ENCODE peak calls at places on chromosomes 7 and 10, in six cellular contexts. T, X, R, C, I and Q are unnamed samples. For H3K4me1, the result is how much of the 10 kb centered on the place peaks cover.

GRCh38 chr10:15106352-15107013 is 9.3 kb downstream of the RPP38 start:
- DNase-seq in T (peak), X (peak), R (peak), C (peak), I (no peak), Q (peak)

GRCh38 chr7:141220263-141220662 is 146.4 kb downstream of the TMEM178B start:
- DNase-seq in T (no peak), X (no peak), R (no peak), C (no peak), I (no peak), Q (peak)

GRCh38 chr7:2441430-2442058 is 34.7 kb downstream of the GRIFIN start:
- DNase-seq in T (no peak), X (no peak), R (no peak), C (no peak), I (no peak), Q (no peak)

GRCh38 chr10:132248455-132249231 is 59.1 kb downstream of the STK32C start:
- DNase-seq in T (peak), X (peak), R (no peak), C (peak), I (no peak), Q (peak)

GRCh38 chr10:86367339-86367951 is 850 bp upstream of the GRID1 start:
- DNase-seq in T (peak), X (no peak), R (no peak), C (no peak), I (peak), Q (peak)

GRCh38 chr10:114635101-114635500 is 23.0 kb downstream of the ABLIM1 start:
- DNase-seq in T (no peak), X (no peak), R (no peak), C (no peak), I (no peak), Q (no peak)

GRCh38 chr10:3946234-3947229 is 161.5 kb upstream of the KLF6 start:
- DNase-seq in T (no peak), X (no peak), R (peak), C (no peak), I (no peak), Q (no peak)

GRCh38 chr7:114160925-114161324 is 242.1 kb upstream of the PPP1R3A start:
- DNase-seq in T (no peak), X (no peak), R (no peak), C (no peak), I (no peak), Q (no peak)

GRCh38 chr7:101237206-101238067 is at the start of gene CLDN15:
- DNase-seq in T (no peak), X (peak), R (peak), C (no peak), I (peak), Q (peak)

GRCh38 chr7:31104361-31105255 is 52.5 kb downstream of the ADCYAP1R1 start:
- DNase-seq in T (peak), X (no peak), R (no peak), C (no peak), I (peak), Q (no peak)

GRCh38 chr10:78585952-78586351 is 482.8 kb upstream of the ZMIZ1 start:
- DNase-seq in T (no peak), X (no peak), R (no peak), C (no peak), I (no peak), Q (no peak)

GRCh38 chr10:34137955-34138354 is 677.1 kb downstream of the PARD3 start:
- DNase-seq in T (no peak), X (no peak), R (no peak), C (no peak), I (no peak), Q (no peak)

GRCh38 chr10:32271617-32272016 is 75.3 kb downstream of the EPC1 start:
- DNase-seq in T (no peak), X (no peak), R (no peak), C (no peak), I (no peak), Q (peak)

GRCh38 chr7:66281678-66282593 is 76.8 kb downstream of the TPST1 start:
- DNase-seq in T (no peak), X (no peak), R (peak), C (no peak), I (no peak), Q (peak)

GRCh38 chr10:75235375-75236177 is at the start of gene COMTD1:
- DNase-seq in T (peak), X (peak), R (peak), C (peak), I (peak), Q (peak)

GRCh38 chr7:56092789-56093531 is at the start of gene PHKG1:
- DNase-seq in T (peak), X (peak), R (peak), C (no peak), I (peak), Q (peak)

GRCh38 chr7:119482209-119482608 is 790.8 kb upstream of the KCND2 start:
- DNase-seq in T (peak), X (no peak), R (no peak), C (no peak), I (no peak), Q (peak)

GRCh38 chr10:77016278-77016815 is 621.3 kb downstream of the KCNMA1 start:
- DNase-seq in T (no peak), X (no peak), R (no peak), C (no peak), I (no peak), Q (no peak)

GRCh38 chr7:12062062-12062461 is 149.0 kb upstream of the TMEM106B start:
- DNase-seq in T (no peak), X (no peak), R (no peak), C (no peak), I (no peak), Q (no peak)

GRCh38 chr7:112572669-112573301 is 92.0 kb downstream of the LSMEM1 start:
- DNase-seq in T (no peak), X (peak), R (no peak), C (no peak), I (no peak), Q (no peak)

GRCh38 chr10:49164587-49165188 is 23.5 kb downstream of the TMEM273 start:
- DNase-seq in T (peak), X (peak), R (no peak), C (no peak), I (no peak), Q (peak)

GRCh38 chr7:48899932-48900331 is 24.4 kb upstream of the CDC14C start:
- DNase-seq in T (no peak), X (no peak), R (no peak), C (no peak), I (no peak), Q (no peak)

GRCh38 chr10:91227576-91227975 is 7.1 kb downstream of the PCGF5 start:
- DNase-seq in T (no peak), X (no peak), R (no peak), C (no peak), I (no peak), Q (no peak)

GRCh38 chr7:114708646-114709045 is 213.2 kb upstream of the MDFIC start:
- DNase-seq in T (peak), X (no peak), R (no peak), C (no peak), I (no peak), Q (no peak)

GRCh38 chr7:16619979-16620408 is 25.6 kb downstream of the ANKMY2 start:
- DNase-seq in T (no peak), X (no peak), R (no peak), C (no peak), I (no peak), Q (no peak)

GRCh38 chr7:51031216-51031615 is 248.5 kb upstream of the GRB10 start:
- DNase-seq in T (no peak), X (no peak), R (no peak), C (no peak), I (peak), Q (no peak)

GRCh38 chr10:118564652-118565051 is 30.8 kb downstream of the PRLHR start:
- DNase-seq in T (peak), X (no peak), R (peak), C (no peak), I (no peak), Q (peak)

GRCh38 chr10:113853577-113854018 is 284 bp downstream of the DCLRE1A start:
- DNase-seq in T (no peak), X (no peak), R (no peak), C (no peak), I (no peak), Q (no peak)

GRCh38 chr10:132447446-132448247 is 50.6 kb downstream of the PWWP2B start:
- DNase-seq in T (peak), X (peak), R (no peak), C (peak), I (no peak), Q (peak)

GRCh38 chr7:80905334-80905733 is 13.5 kb downstream of the SEMA3C start:
- DNase-seq in T (no peak), X (no peak), R (no peak), C (no peak), I (no peak), Q (no peak)

GRCh38 chr7:47149208-47149864 is 432.6 kb downstream of the TNS3 start:
- DNase-seq in T (no peak), X (no peak), R (no peak), C (no peak), I (no peak), Q (no peak)

GRCh38 chr10:132921818-132922807 is 20.3 kb downstream of the CFAP46 start:
- DNase-seq in T (no peak), X (no peak), R (no peak), C (no peak), I (no peak), Q (no peak)

GRCh38 chr7:35694161-35694783 is 663 bp downstream of the HERPUD2 start:
- DNase-seq in T (no peak), X (peak), R (no peak), C (no peak), I (no peak), Q (peak)

GRCh38 chr10:130138479-130138866 is 2.3 kb downstream of the GLRX3 start:
- DNase-seq in T (no peak), X (no peak), R (no peak), C (no peak), I (no peak), Q (peak)

GRCh38 chr7:2665359-2665791 is 22.6 kb upstream of the AMZ1 start:
- DNase-seq in T (no peak), X (no peak), R (no peak), C (no peak), I (no peak), Q (no peak)

GRCh38 chr7:105131033-105131656 is 117.1 kb downstream of the KMT2E start:
- DNase-seq in T (no peak), X (no peak), R (no peak), C (no peak), I (no peak), Q (no peak)

DNA sequence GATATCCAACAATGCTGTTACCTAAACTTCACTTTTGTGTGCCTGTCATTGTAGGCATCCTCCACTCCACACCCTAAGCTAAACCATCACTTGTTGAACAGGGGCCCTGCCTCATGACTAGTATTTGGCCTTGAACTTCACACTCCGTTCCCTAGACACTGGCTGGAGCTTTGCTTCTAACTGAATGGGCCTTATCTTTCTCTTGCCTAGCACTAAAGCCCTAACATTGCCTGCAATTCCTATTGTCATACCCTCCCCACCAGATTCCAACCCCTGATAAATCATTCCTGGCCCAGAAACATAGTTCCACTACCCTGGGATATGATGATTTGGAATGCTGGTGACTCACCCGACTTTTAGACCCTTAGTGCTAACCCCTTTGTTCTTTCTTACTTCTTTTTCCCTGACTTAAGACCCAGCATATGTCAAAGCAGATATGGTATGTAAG is 24.2 kb upstream of the ITGB8 start:
- DNase-seq in T (peak), X (no peak), R (no peak), C (no peak), I (no peak), Q (no peak)
- H3K4me1 ChIP-seq in T (under half), X (under half), R (under half), C (under half), I (under half), Q (under half)

DNA sequence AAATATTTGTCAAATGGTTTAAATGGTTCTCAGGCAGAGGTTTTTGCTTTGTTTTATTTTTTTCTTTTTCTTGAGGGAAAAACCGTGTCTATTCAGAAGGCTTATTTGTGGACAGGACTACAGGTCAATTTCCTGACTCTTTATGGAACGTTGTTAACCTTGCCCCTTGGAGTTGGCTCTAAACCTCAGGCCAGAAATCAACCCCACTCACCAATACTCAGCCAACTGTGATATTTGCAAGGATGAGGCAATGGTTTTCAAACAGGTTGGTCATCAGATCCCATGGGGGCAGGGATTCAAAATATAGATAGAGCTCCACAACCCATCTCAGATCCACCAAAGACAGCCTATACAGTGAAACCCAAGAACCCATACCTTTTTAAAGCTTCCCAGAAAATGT is 10.2 kb downstream of the PDLIM1 start:
- DNase-seq in T (no peak), X (no peak), R (no peak), C (no peak), I (no peak), Q (no peak)
- H3K4me1 ChIP-seq in T (under half), X (under half), R (half or more), C (under half), I (half or more), Q (under half)

DNA sequence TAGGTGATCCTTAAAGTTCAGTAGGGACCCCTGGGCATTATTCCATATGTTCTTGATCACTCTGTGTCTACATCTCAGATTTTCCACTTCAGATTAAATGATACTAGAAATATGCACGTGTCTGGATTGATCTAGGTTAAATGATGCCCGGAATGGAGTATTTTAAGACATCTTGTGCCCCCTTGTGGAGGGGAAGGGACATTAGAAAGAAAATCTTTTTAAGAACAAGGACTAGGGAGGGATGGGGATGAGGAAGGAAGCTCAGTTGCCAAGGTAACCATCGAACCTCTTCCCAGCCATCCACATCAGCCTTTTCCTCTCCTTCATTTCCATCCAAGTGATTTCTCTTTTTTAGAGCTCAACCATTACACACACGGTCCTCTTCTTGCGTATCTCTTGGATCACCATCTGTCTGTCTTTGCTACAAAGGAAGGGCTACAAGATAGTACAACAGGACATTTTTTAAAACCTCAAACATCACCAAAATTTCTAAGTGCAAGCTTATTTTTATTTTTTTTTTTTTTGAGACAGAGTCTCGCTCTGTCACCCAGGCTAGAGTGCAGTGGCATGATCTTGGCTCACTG is 40.5 kb downstream of the PRSS2 start:
- DNase-seq in T (no peak), X (no peak), R (no peak), C (no peak), I (no peak), Q (peak)
- H3K4me1 ChIP-seq in T (under half), X (under half), R (under half), C (half or more), I (under half), Q (under half)

DNA sequence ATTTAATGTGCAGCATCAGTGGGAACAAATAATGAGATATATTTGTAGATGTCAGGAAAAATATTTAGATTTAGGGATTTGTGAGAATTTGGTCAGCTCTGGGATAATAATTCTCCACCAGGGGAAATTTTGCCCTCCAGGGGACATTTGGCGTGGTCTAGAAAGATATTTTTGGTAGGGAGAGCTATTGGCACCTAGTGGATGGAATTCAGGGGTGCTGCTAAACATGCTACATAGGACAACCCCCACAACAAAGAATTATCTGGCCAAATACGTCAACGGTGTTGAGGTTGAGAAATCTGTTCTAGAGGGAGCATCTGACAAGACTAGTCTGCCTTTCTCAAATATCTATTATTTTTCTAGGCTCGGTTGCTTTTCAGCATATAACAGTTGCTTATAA is 2.1 kb downstream of the ADK start:
- DNase-seq in T (no peak), X (no peak), R (no peak), C (no peak), I (no peak), Q (peak)
- H3K4me1 ChIP-seq in T (under half), X (under half), R (under half), C (under half), I (under half), Q (under half)

DNA sequence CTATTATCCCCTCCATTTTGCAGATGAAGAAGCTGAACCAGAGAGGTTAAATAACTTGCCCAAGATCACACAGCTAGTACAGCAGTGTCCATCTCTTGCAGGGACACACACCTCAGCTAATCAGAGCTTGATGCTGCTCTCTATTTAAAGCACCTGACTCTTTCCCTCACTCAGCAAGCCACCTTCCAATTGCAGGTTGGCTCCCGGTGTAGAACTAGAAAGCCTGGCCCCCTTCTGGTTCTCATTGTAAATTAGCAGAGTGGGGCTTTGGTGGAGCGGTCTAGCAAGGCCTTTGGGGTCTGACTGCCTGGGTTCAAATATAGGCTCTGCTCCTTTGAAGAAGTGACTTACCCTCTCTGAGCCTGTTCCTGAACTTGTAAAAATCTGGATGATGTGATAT is 176.4 kb downstream of the NEURL1 start:
- DNase-seq in T (no peak), X (no peak), R (no peak), C (no peak), I (no peak), Q (no peak)
- H3K4me1 ChIP-seq in T (under half), X (under half), R (half or more), C (under half), I (under half), Q (half or more)

GRCh38 chr7:139702313-139702731 is 75.5 kb downstream of the HIPK2 start:
- DNase-seq in T (no peak), X (no peak), R (no peak), C (no peak), I (no peak), Q (no peak)

GRCh38 chr7:139703468-139704307 is 74.1 kb downstream of the HIPK2 start:
- DNase-seq in T (no peak), X (no peak), R (no peak), C (no peak), I (no peak), Q (no peak)

GRCh38 chr7:139704308-139704879 is 73.4 kb downstream of the HIPK2 start:
- DNase-seq in T (no peak), X (no peak), R (no peak), C (no peak), I (no peak), Q (no peak)

GRCh38 chr7:139701908-139702307 is 75.9 kb downstream of the HIPK2 start:
- DNase-seq in T (no peak), X (no peak), R (no peak), C (no peak), I (no peak), Q (no peak)

DNA sequence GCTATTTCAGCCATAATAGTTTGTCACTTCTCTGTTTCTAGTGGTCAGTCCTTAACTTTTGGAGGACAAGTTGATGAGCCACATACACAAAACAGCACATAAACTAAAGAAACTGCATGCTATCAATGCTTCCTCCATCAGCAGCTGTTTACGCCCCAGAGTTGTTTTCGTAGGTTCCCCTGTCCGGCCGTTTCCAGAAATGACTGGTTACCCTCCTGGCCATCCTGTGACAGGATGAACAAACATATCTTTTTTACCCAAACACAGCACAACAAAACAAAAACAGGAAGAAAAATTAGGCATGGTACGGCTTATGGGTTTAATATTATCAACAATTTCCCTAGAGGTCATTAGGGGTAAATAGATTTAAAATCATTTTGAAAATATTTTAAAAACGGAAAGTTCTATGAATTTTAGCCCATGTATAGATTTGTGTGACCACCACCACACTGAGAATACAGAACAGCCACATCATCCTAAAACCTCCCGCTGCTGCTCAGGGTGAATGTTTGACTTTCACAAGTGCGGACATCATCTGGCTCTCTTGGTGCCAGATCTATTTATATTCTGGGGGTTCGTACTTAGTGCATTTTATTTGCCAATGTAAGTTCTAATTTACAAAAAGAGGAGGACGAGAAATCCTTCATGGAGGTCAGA is 74.9 kb downstream of the HIPK2 start:
- DNase-seq in T (no peak), X (no peak), R (no peak), C (no peak), I (no peak), Q (no peak)
- H3K4me1 ChIP-seq in T (under half), X (under half), R (half or more), C (under half), I (under half), Q (under half)